ENCODE peak calls at places on chromosomes 13 and 19, in eight cellular contexts. T is H9; Y is RPMI7951; S is right cardiac atrium; R is substantia nigra; O is transverse colon; E is stimulated activated CD8-positive, alpha-beta memory T cell treated with anti-CD3 and anti-CD28 coated beads, Interleukin-2, amount 100 ng/mL, for 1 hour; C is activated naive CD4-positive, alpha-beta T cell treated with anti-CD3 and anti-CD28 coated beads for 36 hours. U is an unnamed sample.

GRCh38 chr13:97499181-97499580 is 65.2 kb downstream of the RAP2A start:
- DNase-seq in E (no peak), C (no peak), R (no peak), O (no peak), Y (peak), S (no peak), T (no peak), U (peak)

GRCh38 chr13:98129059-98129741 is 13.7 kb upstream of the FARP1 start:
- DNase-seq in R (no peak), E (no peak), T (peak), Y (no peak), O (no peak), S (no peak), C (no peak), U (no peak)

GRCh38 chr19:1756705-1757445 is 3.6 kb downstream of the ONECUT3 start:
- DNase-seq in T (no peak), E (no peak), R (no peak), S (peak), Y (no peak), O (no peak), C (no peak), U (no peak)

GRCh38 chr19:1661995-1662394 is 9.6 kb upstream of the TCF3 start:
- DNase-seq in T (no peak), R (no peak), O (no peak), E (no peak), Y (no peak), C (no peak), S (no peak), U (no peak)

GRCh38 chr19:35206379-35206778 is 22.2 kb downstream of the FAM187B start:
- DNase-seq in T (no peak), C (peak), S (no peak), O (peak), E (no peak), R (no peak), Y (no peak), U (no peak)

GRCh38 chr13:24142453-24142852 is 18.1 kb upstream of the SPATA13 start:
- DNase-seq in R (no peak), T (no peak), S (no peak), E (no peak), C (no peak), Y (no peak), O (no peak), U (no peak)

GRCh38 chr19:37655689-37656491 is 625 bp upstream of the ZFP30 start:
- DNase-seq in R (peak), Y (peak), S (peak), C (peak), O (peak), T (peak), E (peak), U (peak)

GRCh38 chr13:66415444-66415843 is 814.7 kb downstream of the PCDH9 start:
- DNase-seq in C (no peak), O (no peak), S (no peak), R (no peak), E (no peak), Y (no peak), T (no peak), U (no peak)

GRCh38 chr13:33069365-33069764 is 53.1 kb downstream of the KL start:
- DNase-seq in O (no peak), R (no peak), Y (peak), T (no peak), E (no peak), S (no peak), C (no peak), U (no peak)

GRCh38 chr19:18173054-18173571 is 500 bp upstream of the IFI30 start:
- DNase-seq in T (no peak), S (peak), Y (no peak), E (no peak), O (peak), R (no peak), C (no peak), U (no peak)

GRCh38 chr19:14248578-14249011 is 42.6 kb upstream of the ADGRL1 start:
- DNase-seq in C (peak), Y (peak), T (peak), O (peak), S (peak), R (peak), E (no peak), U (peak)

GRCh38 chr13:73216381-73216831 is 157.6 kb downstream of the KLF5 start:
- DNase-seq in C (no peak), R (no peak), T (no peak), O (no peak), S (no peak), E (no peak), Y (no peak), U (no peak)

GRCh38 chr13:44523176-44524017 is 52.7 kb downstream of the TSC22D1 start:
- DNase-seq in C (peak), T (no peak), O (no peak), E (no peak), R (no peak), S (no peak), Y (peak), U (no peak)

GRCh38 chr13:24149306-24150032 is 11.1 kb upstream of the SPATA13 start:
- DNase-seq in O (no peak), C (no peak), R (no peak), T (no peak), E (no peak), Y (peak), S (no peak), U (no peak)

GRCh38 chr13:112790735-112791641 is 101.2 kb downstream of the ATP11A start:
- DNase-seq in O (no peak), E (no peak), R (no peak), Y (no peak), T (no peak), C (no peak), S (no peak), U (no peak)

GRCh38 chr19:18597809-18598660 is 8.6 kb downstream of the CRLF1 start:
- DNase-seq in T (no peak), R (no peak), E (no peak), Y (no peak), S (peak), O (no peak), C (no peak), U (no peak)

GRCh38 chr13:33751151-33751550 is 66.8 kb upstream of the RFC3 start:
- DNase-seq in S (no peak), T (no peak), Y (no peak), E (no peak), O (no peak), C (no peak), R (no peak), U (no peak)

GRCh38 chr19:12825259-12826131 is 8.9 kb downstream of the RTBDN start:
- DNase-seq in S (no peak), E (no peak), O (no peak), C (peak), T (peak), R (no peak), Y (peak), U (no peak)

GRCh38 chr13:26605845-26606244 is 48.4 kb downstream of the WASF3 start:
- DNase-seq in O (no peak), C (no peak), R (no peak), T (peak), S (no peak), E (no peak), Y (no peak), U (no peak)

GRCh38 chr19:33376931-33377557 is 3.5 kb downstream of the CEBPG start:
- DNase-seq in S (no peak), T (no peak), C (no peak), R (no peak), E (no peak), O (peak), Y (no peak), U (no peak)

GRCh38 chr13:48184260-48184659 is 48.7 kb upstream of the ITM2B start:
- DNase-seq in T (no peak), C (peak), S (no peak), R (no peak), O (no peak), Y (no peak), E (no peak), U (no peak)

GRCh38 chr13:37109080-37109678 is 3.7 kb upstream of the CSNK1A1L start:
- DNase-seq in E (no peak), Y (peak), S (no peak), R (no peak), T (no peak), C (no peak), O (no peak), U (peak)

GRCh38 chr19:588758-589692 is 656 bp upstream of the HCN2 start:
- DNase-seq in T (peak), O (no peak), R (no peak), E (no peak), C (peak), Y (no peak), S (peak), U (no peak)

GRCh38 chr19:7902796-7903243 is 857 bp upstream of the MAP2K7 start:
- DNase-seq in Y (no peak), R (no peak), C (no peak), E (no peak), S (no peak), O (peak), T (no peak), U (no peak)

GRCh38 chr13:112055417-112056206 is 11.3 kb upstream of the SOX1 start:
- DNase-seq in E (no peak), Y (no peak), T (peak), R (no peak), O (no peak), C (no peak), S (no peak), U (no peak)

GRCh38 chr13:34577051-34577450 is 365.0 kb upstream of the NBEA start:
- DNase-seq in R (no peak), O (no peak), S (no peak), T (no peak), C (no peak), E (no peak), Y (peak), U (peak)

GRCh38 chr19:39194832-39195542 is 1.8 kb upstream of the NCCRP1 start:
- DNase-seq in E (no peak), C (no peak), Y (no peak), S (peak), T (no peak), R (no peak), O (no peak), U (no peak)

GRCh38 chr19:46390866-46391265 is 22.5 kb downstream of the CCDC8 start:
- DNase-seq in O (no peak), C (no peak), Y (no peak), T (no peak), S (peak), R (no peak), E (no peak), U (no peak)

U was measured in foreskin melanocyte.